ENCODE peak calls at places on chromosomes 3 and 15, in ten cellular contexts. N is H9, O is HepG2, M is IMR-90, G is neural progenitor cell, A is PC-3, R is SK-N-SH, D is GM23248, Y is HCT116, X is GM23338. Z is an unnamed sample. For H4K20me1, the result is how much of the 10 kb centered on the place peaks cover.

GRCh38 chr3:194488007-194488742 is 1.4 kb upstream of the ATP13A3 start:
- DNase-seq in M (no peak), X (no peak), Y (no peak), N (no peak), D (no peak), R (no peak), G (no peak), O (no peak), A (peak), Z (peak)

GRCh38 chr3:155227141-155227540 is 66.3 kb downstream of the STRIT1 start:
- DNase-seq in O (no peak), N (no peak), D (no peak), X (no peak), Y (no peak), A (no peak), M (no peak), R (no peak), G (no peak), Z (no peak)

GRCh38 chr3:193928354-193929209 is 207.4 kb upstream of the HES1 start:
- DNase-seq in M (no peak), R (no peak), N (no peak), D (no peak), Y (no peak), A (peak), X (no peak), G (no peak), O (no peak), Z (no peak)

GRCh38 chr3:129197341-129197740 is 13.6 kb upstream of the CNBP start:
- DNase-seq in A (peak), R (no peak), D (no peak), X (no peak), G (no peak), N (no peak), Y (no peak), M (no peak), O (no peak), Z (no peak)

GRCh38 chr3:43879166-43879565 is 188.4 kb downstream of the ABHD5 start:
- DNase-seq in Y (peak), D (peak), A (peak), R (no peak), G (peak), N (peak), O (no peak), M (no peak), X (peak), Z (no peak)

GRCh38 chr3:38348903-38349302 is 2.3 kb downstream of the XYLB start:
- DNase-seq in Y (no peak), R (no peak), A (peak), D (peak), N (no peak), M (peak), X (no peak), G (no peak), O (no peak), Z (no peak)

GRCh38 chr3:123586131-123586530 is 1.3 kb upstream of the HACD2 start:
- DNase-seq in G (peak), Y (peak), A (peak), X (peak), R (peak), N (peak), M (no peak), O (peak), D (peak), Z (peak)

GRCh38 chr15:34799825-34800168 is 4.4 kb upstream of the ACTC1 start:
- DNase-seq in N (no peak), Y (no peak), A (no peak), O (no peak), G (no peak), M (no peak), X (no peak), R (no peak), D (no peak), Z (no peak)

GRCh38 chr3:42179110-42179725 is 86.8 kb downstream of the CCK start:
- DNase-seq in A (peak), Y (peak), X (peak), O (peak), D (peak), N (peak), M (peak), G (peak), R (no peak), Z (peak)

GRCh38 chr3:69031635-69032034 is 18.2 kb upstream of the EOGT start:
- DNase-seq in N (no peak), G (no peak), M (no peak), X (no peak), O (no peak), Y (no peak), R (no peak), D (no peak), A (no peak), Z (no peak)

GRCh38 chr3:189305412-189305811 is 133.6 kb downstream of the TPRG1 start:
- DNase-seq in D (peak), R (no peak), O (no peak), X (no peak), N (no peak), G (no peak), A (peak), M (no peak), Y (no peak), Z (peak)
- H2AFZ ChIP-seq in D (no peak), R (no peak), O (no peak), X (no peak), N (no peak), G (no peak), A (no peak), M (no peak), Y (no peak), Z (no peak)

GRCh38 chr15:75449585-75450306 is 1.7 kb downstream of the SIN3A start:
- DNase-seq in O (no peak), A (no peak), X (no peak), D (peak), Y (no peak), M (no peak), G (no peak), R (no peak), N (no peak), Z (no peak)
- H4K20me1 ChIP-seq in O (under half), A (under half), X (under half), D (under half), Y (under half), M (half or more), G (half or more), R (half or more), N (under half), Z (under half)

GRCh38 chr3:9497821-9498565 is 55.6 kb downstream of the LHFPL4 start:
- DNase-seq in Y (peak), N (no peak), X (no peak), R (no peak), G (no peak), M (peak), O (no peak), A (peak), D (peak), Z (peak)
- H3K4me2 ChIP-seq in Y (peak), N (no peak), X (no peak), R (no peak), G (no peak), M (peak), O (no peak), A (peak), D (no peak), Z (no peak)

DNA sequence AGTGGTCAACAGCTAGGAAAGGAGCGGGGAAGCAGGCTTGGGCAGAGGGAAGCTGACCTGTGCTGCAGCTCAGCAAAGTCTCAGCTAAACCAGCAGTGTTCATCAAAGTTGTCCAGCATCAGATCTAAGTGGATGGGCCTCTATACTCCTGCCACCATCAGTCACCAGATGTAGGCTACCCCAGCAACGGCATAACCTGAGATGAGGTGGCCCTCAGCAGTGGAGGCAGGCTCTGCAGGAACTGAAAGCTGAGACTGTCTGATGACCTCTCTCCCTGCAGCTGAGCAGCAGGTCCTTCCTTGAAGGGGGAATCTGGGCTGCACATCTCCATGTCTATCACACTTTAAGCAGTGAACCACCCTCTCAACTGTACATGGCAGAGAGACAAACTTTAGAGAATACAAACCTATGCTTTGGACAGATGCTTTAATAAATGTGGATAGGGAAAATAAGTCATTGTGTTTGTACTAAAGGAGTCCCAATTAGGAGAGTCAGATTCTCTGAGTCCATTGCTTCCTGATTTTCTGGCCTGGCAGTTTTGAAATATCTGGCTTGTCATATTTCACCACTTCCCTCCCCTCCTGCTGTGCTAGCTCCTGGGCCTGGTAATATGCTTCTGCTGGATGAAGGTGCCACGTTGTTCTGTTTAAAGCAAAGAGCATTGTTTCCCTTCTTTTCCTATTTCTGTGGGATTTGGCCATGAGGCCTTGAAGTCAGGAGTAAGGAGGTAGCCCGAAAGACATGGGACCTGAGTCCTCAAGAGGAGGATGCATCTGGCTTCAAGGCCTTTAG is 11.1 kb upstream of the PSTPIP1 start:
- DNase-seq in R (no peak), A (no peak), D (peak), Y (no peak), G (no peak), N (no peak), M (no peak), X (no peak), O (no peak), Z (no peak)
- H2AFZ ChIP-seq in R (no peak), A (no peak), D (no peak), Y (no peak), G (no peak), N (no peak), M (peak), X (no peak), O (no peak), Z (no peak)

DNA sequence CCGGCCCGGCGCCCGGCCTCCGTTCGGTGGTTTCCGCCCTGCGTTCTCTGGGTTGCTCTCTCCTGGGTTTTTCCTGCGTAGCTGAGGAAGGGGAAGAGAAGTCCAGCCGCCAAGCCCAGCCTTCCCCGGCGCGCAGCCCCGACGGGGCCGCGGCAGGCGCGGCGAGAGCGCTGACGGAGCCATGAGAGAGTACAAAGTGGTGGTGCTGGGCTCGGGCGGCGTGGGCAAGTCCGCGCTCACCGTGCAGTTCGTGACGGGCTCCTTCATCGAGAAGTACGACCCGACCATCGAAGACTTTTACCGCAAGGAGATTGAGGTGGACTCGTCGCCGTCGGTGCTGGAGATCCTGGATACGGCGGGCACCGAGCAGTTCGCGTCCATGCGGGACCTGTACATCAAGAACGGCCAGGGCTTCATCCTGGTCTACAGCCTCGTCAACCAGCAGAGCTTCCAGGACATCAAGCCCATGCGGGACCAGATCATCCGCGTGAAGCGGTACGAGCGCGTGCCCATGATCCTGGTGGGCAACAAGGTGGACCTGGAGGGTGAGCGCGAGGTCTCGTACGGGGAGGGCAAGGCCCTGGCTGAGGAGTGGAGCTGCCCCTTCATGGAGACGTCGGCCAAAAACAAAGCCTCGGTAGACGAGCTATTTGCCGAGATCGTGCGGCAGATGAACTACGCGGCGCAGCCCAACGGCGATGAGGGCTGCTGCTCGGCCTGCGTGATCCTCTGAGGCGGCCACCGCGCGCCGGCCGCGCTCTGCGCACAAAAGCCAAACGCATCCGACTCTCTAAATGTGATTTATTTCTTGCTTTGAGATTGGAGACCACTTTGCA is 705 bp downstream of the RAP2B start:
- DNase-seq in O (no peak), D (peak), G (peak), A (peak), R (peak), Y (no peak), X (peak), N (peak), M (peak), Z (peak)
- H4K20me1 ChIP-seq in O (under half), D (under half), G (under half), A (under half), R (under half), Y (under half), X (under half), N (under half), M (under half), Z (under half)